ENCODE peak calls at places on chromosomes 4 and X, in five cellular contexts. G, B, C, I and A are unnamed samples. For H3K27me3 and H3K4me1, the result is how much of the 10 kb centered on the place peaks cover.

GRCh38 chrX:70613295-70613694 is 168.7 kb downstream of the DLG3 start:
- DNase-seq in G (no peak), B (no peak), C (no peak), I (no peak), A (peak)

GRCh38 chr4:79906306-79906705 is 166.7 kb downstream of the ANTXR2 start:
- DNase-seq in G (no peak), B (no peak), C (no peak), I (no peak), A (no peak)

GRCh38 chr4:110508827-110509446 is 33.0 kb downstream of the ENPEP start:
- DNase-seq in G (no peak), B (no peak), C (peak), I (no peak), A (no peak)

GRCh38 chr4:96972920-96973319 is 1133.0 kb downstream of the PDHA2 start:
- DNase-seq in G (no peak), B (no peak), C (no peak), I (no peak), A (no peak)

GRCh38 chrX:11504234-11504633 is 161.5 kb downstream of the ARHGAP6 start:
- DNase-seq in G (no peak), B (no peak), C (no peak), I (no peak), A (no peak)

GRCh38 chr4:46081674-46082073 is 42.2 kb downstream of the GABRG1 start:
- DNase-seq in G (no peak), B (no peak), C (no peak), I (no peak), A (no peak)

GRCh38 chrX:103107836-103108235 is 14.9 kb upstream of the NXF3 start:
- DNase-seq in G (no peak), B (no peak), C (no peak), I (no peak), A (no peak)

GRCh38 chr4:76607266-76607799 is 172.3 kb downstream of the SHROOM3 start:
- DNase-seq in G (no peak), B (no peak), C (peak), I (no peak), A (no peak)

GRCh38 chrX:8629871-8630270 is 102.1 kb downstream of the ANOS1 start:
- DNase-seq in G (no peak), B (no peak), C (no peak), I (no peak), A (peak)

GRCh38 chr4:185396724-185397402 is at the start of gene ANKRD37:
- DNase-seq in G (peak), B (no peak), C (no peak), I (peak), A (peak)

GRCh38 chrX:9388450-9388849 is 76.4 kb upstream of the TBL1X start:
- DNase-seq in G (no peak), B (no peak), C (no peak), I (no peak), A (no peak)

GRCh38 chr4:169619518-169619957 is 840 bp upstream of the CLCN3 start:
- DNase-seq in G (peak), B (no peak), C (peak), I (no peak), A (peak)

GRCh38 chrX:34146906-34147305 is 14.8 kb upstream of the FAM47A start:
- DNase-seq in G (no peak), B (no peak), C (no peak), I (no peak), A (no peak)

GRCh38 chrX:30570505-30570904 is 7.1 kb downstream of the TASL start:
- DNase-seq in G (no peak), B (no peak), C (no peak), I (no peak), A (no peak)

GRCh38 chrX:41906515-41907165 is 16.7 kb downstream of the CASK start:
- DNase-seq in G (no peak), B (no peak), C (no peak), I (no peak), A (peak)

GRCh38 chr4:128606173-128606572 is 203.3 kb upstream of the JADE1 start:
- DNase-seq in G (no peak), B (no peak), C (no peak), I (no peak), A (peak)

GRCh38 chrX:47751670-47752069 is 85.0 kb upstream of the ZNF81 start:
- DNase-seq in G (peak), B (no peak), C (peak), I (no peak), A (no peak)

GRCh38 chrX:23435575-23435974 is 100.9 kb downstream of the PTCHD1 start:
- DNase-seq in G (no peak), B (no peak), C (no peak), I (no peak), A (no peak)

GRCh38 chr4:130110189-130110588 is 1014.2 kb downstream of the C4orf33 start:
- DNase-seq in G (no peak), B (no peak), C (no peak), I (no peak), A (no peak)

GRCh38 chr4:61555789-61556188 is 355.7 kb downstream of the ADGRL3 start:
- DNase-seq in G (no peak), B (no peak), C (no peak), I (no peak), A (no peak)

GRCh38 chr4:183861426-183861825 is 43.7 kb upstream of the STOX2 start:
- DNase-seq in G (no peak), B (no peak), C (no peak), I (no peak), A (no peak)

GRCh38 chr4:183872531-183872930 is 32.6 kb upstream of the STOX2 start:
- DNase-seq in G (no peak), B (no peak), C (no peak), I (no peak), A (no peak)

GRCh38 chr4:183863155-183863825 is 41.8 kb upstream of the STOX2 start:
- DNase-seq in G (no peak), B (no peak), C (no peak), I (no peak), A (no peak)

GRCh38 chr4:183870997-183871396 is 34.1 kb upstream of the STOX2 start:
- DNase-seq in G (no peak), B (no peak), C (no peak), I (no peak), A (no peak)

DNA sequence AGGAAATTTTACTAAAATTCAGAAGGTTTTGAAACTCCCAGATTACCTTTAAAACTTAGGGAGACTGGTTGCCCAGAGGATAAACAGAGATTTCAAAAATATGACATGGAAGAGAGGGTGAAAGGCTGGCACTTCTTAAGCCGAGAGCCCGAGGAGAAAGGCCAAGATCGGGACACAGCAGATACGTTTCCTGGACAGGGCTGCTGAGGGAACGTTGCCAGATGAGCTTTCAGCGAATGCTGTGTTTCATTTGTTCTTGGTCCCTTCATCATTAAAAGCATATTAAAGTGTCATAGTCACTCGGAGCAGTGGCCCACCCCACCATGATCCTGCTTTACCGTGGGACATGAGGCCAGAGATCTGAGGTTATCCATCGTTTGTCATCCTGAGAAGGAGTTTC is 37.9 kb upstream of the STOX2 start:
- DNase-seq in G (no peak), B (no peak), C (no peak), I (no peak), A (no peak)
- H3K27me3 ChIP-seq in G (under half), B (under half), C (under half), I (under half), A (under half)

GRCh38 chr4:39051454-39051853 is 10.6 kb upstream of the KLHL5 start:
- DNase-seq in G (no peak), B (no peak), C (no peak), I (no peak), A (no peak)
- H3K4me1 ChIP-seq in G (under half), B (half or more), C (under half), I (under half), A (under half)

GRCh38 chr4:163492951-163493504 is 1.5 kb upstream of the TMA16 start:
- DNase-seq in G (no peak), B (no peak), C (no peak), I (no peak), A (no peak)
- H3K27me3 ChIP-seq in G (under half), B (under half), C (under half), I (under half), A (under half)

GRCh38 chr4:1209821-1210220 is 37.4 kb upstream of the SPON2 start:
- DNase-seq in G (no peak), B (no peak), C (no peak), I (peak), A (no peak)
- H3K4me1 ChIP-seq in G (under half), B (under half), C (under half), I (under half), A (under half)